ENCODE peak calls at places on chromosomes 7 and 10, in four cellular contexts. E, T, I and G are unnamed samples.

GRCh38 chr10:34403512-34403911 is 411.6 kb downstream of the PARD3 start:
- DNase-seq in E (no peak), T (no peak), I (no peak), G (no peak)

GRCh38 chr10:46528675-46529615 is 27.5 kb downstream of the GPRIN2 start:
- DNase-seq in E (no peak), T (no peak), I (no peak), G (peak)

GRCh38 chr7:129376076-129376777 is 58.0 kb upstream of the STRIP2 start:
- DNase-seq in E (peak), T (no peak), I (peak), G (peak)

GRCh38 chr7:55438765-55439525 is 73.8 kb downstream of the LANCL2 start:
- DNase-seq in E (no peak), T (no peak), I (no peak), G (no peak)

GRCh38 chr7:75727881-75728592 is 10.7 kb downstream of the HIP1 start:
- DNase-seq in E (peak), T (no peak), I (no peak), G (no peak)

GRCh38 chr7:30308392-30308791 is 24.0 kb downstream of the ZNRF2 start:
- DNase-seq in E (no peak), T (no peak), I (no peak), G (no peak)

GRCh38 chr10:79472951-79473350 is 27.5 kb upstream of the ZCCHC24 start:
- DNase-seq in E (peak), T (no peak), I (no peak), G (no peak)

GRCh38 chr10:662686-663465 is 26.6 kb downstream of the DIP2C start:
- DNase-seq in E (no peak), T (no peak), I (no peak), G (no peak)

GRCh38 chr10:121658111-121658510 is 59.9 kb upstream of the FGFR2 start:
- DNase-seq in E (no peak), T (no peak), I (no peak), G (no peak)

GRCh38 chr7:93799750-93800357 is 90.7 kb downstream of the TFPI2 start:
- DNase-seq in E (no peak), T (no peak), I (no peak), G (no peak)

GRCh38 chr7:134512271-134512670 is 15.1 kb upstream of the AKR1B10 start:
- DNase-seq in E (no peak), T (no peak), I (no peak), G (no peak)

GRCh38 chr10:909831-910230 is 21.7 kb downstream of the LARP4B start:
- DNase-seq in E (no peak), T (no peak), I (peak), G (no peak)

GRCh38 chr10:52615756-52616419 is 156.7 kb downstream of the MBL2 start:
- DNase-seq in E (no peak), T (no peak), I (no peak), G (no peak)

GRCh38 chr10:80273523-80274170 is 15.8 kb downstream of the MAT1A start:
- DNase-seq in E (no peak), T (no peak), I (no peak), G (no peak)

GRCh38 chr10:92847185-92847864 is 995 bp upstream of the EXOC6 start:
- DNase-seq in E (peak), T (no peak), I (peak), G (no peak)

GRCh38 chr7:137755846-137756685 is 90.7 kb downstream of the DGKI start:
- DNase-seq in E (no peak), T (no peak), I (no peak), G (no peak)

GRCh38 chr10:12690525-12691139 is 310.9 kb downstream of the CCDC3 start:
- DNase-seq in E (no peak), T (no peak), I (no peak), G (no peak)

GRCh38 chr7:158027646-158028045 is 560.0 kb downstream of the PTPRN2 start:
- DNase-seq in E (no peak), T (no peak), I (no peak), G (no peak)

GRCh38 chr7:158024881-158025280 is 562.7 kb downstream of the PTPRN2 start:
- DNase-seq in E (no peak), T (no peak), I (no peak), G (no peak)

GRCh38 chr7:158026636-158027265 is 560.9 kb downstream of the PTPRN2 start:
- DNase-seq in E (no peak), T (no peak), I (no peak), G (no peak)

GRCh38 chr7:158024351-158024715 is 563.3 kb downstream of the PTPRN2 start:
- DNase-seq in E (no peak), T (no peak), I (no peak), G (no peak)

GRCh38 chr7:158025651-158026600 is 561.7 kb downstream of the PTPRN2 start:
- DNase-seq in E (no peak), T (no peak), I (no peak), G (no peak)
- TF ChIP-seq ETV6 in E (no peak), T (no peak), I (no peak), G (no peak)

GRCh38 chr7:50335795-50336754 is 31.6 kb downstream of the IKZF1 start:
- DNase-seq in E (no peak), T (no peak), I (peak), G (no peak)
- TF ChIP-seq ATF3 in E (no peak), T (no peak), I (no peak), G (no peak)

GRCh38 chr7:151551820-151552219 is 32.1 kb upstream of the RHEB start:
- DNase-seq in E (no peak), T (no peak), I (no peak), G (no peak)
- TF ChIP-seq ETV6 in E (no peak), T (no peak), I (no peak), G (no peak)

GRCh38 chr10:22230331-22230833 is 12.6 kb upstream of the EBLN1 start:
- DNase-seq in E (no peak), T (no peak), I (peak), G (no peak)
- TF ChIP-seq ATF3 in E (no peak), T (no peak), I (no peak), G (no peak)

DNA sequence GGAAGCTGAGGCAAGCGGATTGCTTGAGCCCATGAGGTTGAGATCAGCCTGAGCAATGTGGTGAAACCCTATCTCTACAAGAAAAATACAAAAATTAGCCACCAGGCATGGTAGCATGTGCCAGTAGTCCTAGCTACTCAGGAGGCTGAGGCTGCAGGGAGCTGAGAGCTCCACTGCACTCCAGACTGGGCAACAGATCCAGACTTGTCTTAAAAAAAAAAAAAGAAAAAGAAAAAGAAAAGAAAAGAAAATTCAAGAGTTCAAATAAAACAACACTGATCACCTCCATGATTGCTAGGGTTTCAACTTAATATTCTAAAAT is 34.4 kb downstream of the RTKN2 start:
- DNase-seq in E (no peak), T (no peak), I (no peak), G (no peak)
- TF ChIP-seq ETV6 in E (no peak), T (no peak), I (no peak), G (no peak)

DNA sequence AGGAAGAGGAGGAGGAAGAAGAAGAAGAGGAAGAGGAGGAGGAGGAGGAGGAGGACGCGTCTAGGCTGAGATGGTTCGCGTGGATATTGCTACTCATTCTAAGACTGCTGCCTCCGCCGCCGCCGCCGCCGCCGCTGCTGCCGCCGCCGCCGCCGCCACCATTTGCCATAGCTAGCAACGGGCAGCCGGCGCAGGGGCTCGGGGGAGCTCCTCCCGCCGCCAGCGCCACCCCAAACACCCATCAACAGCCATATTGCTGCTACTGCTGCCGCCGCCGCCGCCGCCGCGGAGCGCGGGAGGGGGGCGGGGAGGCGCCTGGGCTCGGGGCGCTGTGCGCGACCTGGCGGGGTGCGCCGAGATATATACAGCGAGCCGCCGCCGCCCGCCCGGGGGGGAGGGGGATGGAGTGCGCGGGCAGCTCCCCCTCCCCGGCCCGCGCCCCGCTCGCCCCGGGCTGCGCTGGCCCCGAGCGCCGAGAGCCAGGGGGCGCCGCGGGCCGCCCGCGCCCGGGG is at the start of gene KCNMA1:
- DNase-seq in E (no peak), T (no peak), I (no peak), G (peak)
- TF ChIP-seq ATF3 in E (no peak), T (no peak), I (no peak), G (no peak)

GRCh38 chr7:27173412-27174076 is 576 bp downstream of the HOXA10 start:
- DNase-seq in E (no peak), T (no peak), I (no peak), G (no peak)
- TF ChIP-seq ETV6 in E (no peak), T (no peak), I (no peak), G (no peak)

GRCh38 chr10:30781571-30782542 is 152.3 kb upstream of the LYZL2 start:
- DNase-seq in E (no peak), T (no peak), I (no peak), G (peak)
- TF ChIP-seq ATF3 in E (no peak), T (no peak), I (no peak), G (no peak)

GRCh38 chr10:83536426-83536825 is 602.9 kb upstream of the GHITM start:
- DNase-seq in E (no peak), T (no peak), I (no peak), G (no peak)

GRCh38 chr10:83527934-83528333 is 611.4 kb upstream of the GHITM start:
- DNase-seq in E (no peak), T (no peak), I (no peak), G (no peak)

GRCh38 chr10:83538047-83538446 is 601.3 kb upstream of the GHITM start:
- DNase-seq in E (no peak), T (no peak), I (no peak), G (no peak)

GRCh38 chr10:83533290-83533689 is 606.0 kb upstream of the GHITM start:
- DNase-seq in E (no peak), T (no peak), I (no peak), G (no peak)
- TF ChIP-seq ETV6 in E (no peak), T (no peak), I (no peak), G (no peak)